ENCODE peak calls at places on chromosomes 16 and 17, in nine cellular contexts. H is fibroblast of lung, I is upper lobe of right lung, L is BE2C, Z is NCI-H2171 treated with DMSO at 0.1 percent for 48 hours, K is activated gamma-delta T cell, Q is tibial artery, Y is RWPE2, B is GM12865. A is an unnamed sample.

GRCh38 chr17:78324391-78325075 is 35.3 kb downstream of the SOCS3 start:
- DNase-seq in H (peak), I (no peak), L (no peak), Z (peak), K (no peak), Q (peak), Y (no peak), B (no peak), A (peak)

GRCh38 chr16:49748322-49748721 is 107.6 kb downstream of the ZNF423 start:
- DNase-seq in H (no peak), I (no peak), L (peak), Z (peak), K (no peak), Q (no peak), Y (no peak), B (no peak), A (peak)

GRCh38 chr17:78206298-78206697 is 7.8 kb upstream of the BIRC5 start:
- DNase-seq in H (no peak), I (no peak), L (no peak), Z (no peak), K (no peak), Q (no peak), Y (no peak), B (no peak), A (no peak)

GRCh38 chr16:19689342-19689741 is 28.7 kb downstream of the KNOP1 start:
- DNase-seq in H (no peak), I (peak), L (no peak), Z (no peak), K (no peak), Q (no peak), Y (no peak), B (no peak), A (no peak)

GRCh38 chr16:2035431-2036199 is 8.9 kb downstream of the NHERF2 start:
- DNase-seq in H (peak), I (peak), L (peak), Z (peak), K (no peak), Q (peak), Y (peak), B (no peak), A (peak)

GRCh38 chr17:71229036-71229435 is 891.8 kb upstream of the SOX9 start:
- DNase-seq in H (peak), I (no peak), L (no peak), Z (no peak), K (no peak), Q (no peak), Y (no peak), B (no peak), A (no peak)

GRCh38 chr16:49455991-49456745 is 82.6 kb downstream of the C16orf78 start:
- DNase-seq in H (no peak), I (peak), L (no peak), Z (no peak), K (no peak), Q (no peak), Y (peak), B (no peak), A (no peak)

GRCh38 chr17:681738-682137 is 32.9 kb downstream of the VPS53 start:
- DNase-seq in H (no peak), I (no peak), L (no peak), Z (no peak), K (no peak), Q (no peak), Y (no peak), B (no peak), A (no peak)

GRCh38 chr17:31724026-31724425 is 135.0 kb downstream of the COPRS start:
- DNase-seq in H (peak), I (no peak), L (no peak), Z (no peak), K (no peak), Q (no peak), Y (no peak), B (no peak), A (no peak)

GRCh38 chr16:75027520-75028300 is 28.9 kb downstream of the ZNRF1 start:
- DNase-seq in H (no peak), I (no peak), L (no peak), Z (no peak), K (no peak), Q (no peak), Y (no peak), B (no peak), A (no peak)